ENCODE peak calls at places on chromosomes 3 and 15, in ten cellular contexts. G, A, F, J, W, V, U, H, K and I are unnamed samples.
A peak's percentile ranks its signal among the peaks of the same experiment; 100 is the strongest.

GRCh38 chr3:7144696-7145308 is 283.9 kb downstream of the GRM7 start:
- DNase-seq in G (no peak), A (no peak), F (no peak), J (no peak), W (no peak), V (no peak), U (peak; percentile 1), H (peak; percentile 12), K (no peak), I (peak; percentile 30)

GRCh38 chr3:47685037-47685436 is 96.7 kb downstream of the SMARCC1 start:
- DNase-seq in G (peak; percentile 30), A (no peak), F (peak; percentile 38), J (no peak), W (no peak), V (no peak), U (peak; percentile 15), H (peak; percentile 51), K (no peak), I (no peak)

GRCh38 chr15:69758810-69759410 is 306.3 kb downstream of the RPLP1 start:
- DNase-seq in G (peak; percentile 33), A (peak; percentile 23), F (peak; percentile 64), J (no peak), W (peak; percentile 64), V (no peak), U (peak; percentile 74), H (no peak), K (no peak), I (no peak)

GRCh38 chr15:75989045-75989444 is 23.2 kb downstream of the NRG4 start:
- DNase-seq in G (no peak), A (no peak), F (peak; percentile 62), J (peak; percentile 38), W (no peak), V (no peak), U (no peak), H (no peak), K (no peak), I (no peak)

GRCh38 chr3:157094751-157095480 is 65.0 kb downstream of the CCNL1 start:
- DNase-seq in G (no peak), A (no peak), F (no peak), J (no peak), W (no peak), V (no peak), U (no peak), H (no peak), K (no peak), I (no peak)

GRCh38 chr3:173502983-173503568 is 105.5 kb downstream of the NLGN1 start:
- DNase-seq in G (peak; percentile 74), A (no peak), F (peak; percentile 61), J (peak; percentile 40), W (no peak), V (no peak), U (peak; percentile 50), H (no peak), K (no peak), I (no peak)

GRCh38 chr15:74174216-74174965 is 881 bp downstream of the ISLR start:
- DNase-seq in G (peak; percentile 75), A (peak; percentile 41), F (peak; percentile 77), J (no peak), W (no peak), V (peak; percentile 82), U (no peak), H (no peak), K (no peak), I (no peak)

GRCh38 chr3:76063019-76063418 is 277.7 kb upstream of the ZNF717 start:
- DNase-seq in G (peak; percentile 86), A (no peak), F (peak; percentile 90), J (no peak), W (no peak), V (no peak), U (peak; percentile 57), H (peak; percentile 97), K (no peak), I (no peak)

GRCh38 chr15:45521596-45522167 is 873 bp downstream of the SLC30A4 start:
- DNase-seq in G (peak; percentile 22), A (no peak), F (peak; percentile 13), J (no peak), W (no peak), V (no peak), U (peak; percentile 3), H (peak; percentile 39), K (no peak), I (peak; percentile 22)

GRCh38 chr15:45522931-45523331 is 376 bp upstream of the SLC30A4 start:
- DNase-seq in G (peak; percentile 41), A (no peak), F (peak; percentile 62), J (no peak), W (no peak), V (no peak), U (peak; percentile 38), H (peak; percentile 29), K (no peak), I (peak; percentile 64)

DNA sequence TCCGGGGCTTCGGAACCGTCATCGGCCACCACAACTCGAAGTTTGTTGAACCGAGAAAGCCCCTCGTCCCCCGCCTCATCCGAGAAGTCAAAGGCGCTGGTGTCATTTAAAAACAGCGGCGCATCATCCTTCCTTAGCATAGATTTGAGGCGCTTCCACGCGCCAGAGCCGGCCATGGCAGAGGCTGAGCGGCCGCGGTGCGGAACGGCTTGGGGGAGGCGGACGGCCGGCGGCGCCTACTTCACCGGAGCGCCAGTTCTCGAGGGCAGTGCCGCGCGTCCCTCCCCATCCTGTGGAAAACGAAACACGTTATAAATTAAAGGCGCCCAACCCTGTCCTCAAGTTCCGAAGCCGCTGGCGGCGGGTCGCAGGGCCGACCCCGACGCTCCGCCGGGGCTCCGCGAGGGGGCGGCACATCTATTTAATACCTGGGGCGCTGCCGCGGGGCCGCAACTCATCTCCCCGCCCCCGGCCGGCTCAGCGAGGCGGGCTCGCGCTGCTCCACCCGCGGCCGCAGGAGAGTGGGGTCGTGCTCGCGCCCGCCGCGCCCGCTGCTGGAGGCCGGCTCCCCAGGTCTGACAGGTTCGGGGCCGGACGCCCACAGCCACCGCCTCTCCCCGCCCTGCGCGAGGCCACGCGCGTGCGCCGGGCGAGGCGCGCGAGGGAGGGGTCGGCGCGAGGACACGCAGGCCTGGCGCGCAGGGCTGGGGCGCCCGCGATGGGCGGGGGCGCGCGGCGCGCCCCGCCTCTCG is at the start of gene SLC30A4:
- DNase-seq in G (peak; percentile 54), A (peak; percentile 71), F (peak; percentile 61), J (no peak), W (peak; percentile 67), V (peak; percentile 86), U (peak; percentile 57), H (no peak), K (peak; percentile 87), I (peak; percentile 70)
- TF ChIP-seq CTCF in G (peak; percentile 32), A (peak; percentile 66), F (peak; percentile 34), J (peak; percentile 30), W (peak; percentile 26), V (no peak), U (peak; percentile 20), H (peak; percentile 33), K (peak; percentile 49), I (peak; percentile 37)

GRCh38 chr3:134802428-134803050 is 7.5 kb downstream of the EPHB1 start:
- DNase-seq in G (no peak), A (no peak), F (no peak), J (no peak), W (no peak), V (no peak), U (no peak), H (no peak), K (no peak), I (no peak)
- H3K4me3 ChIP-seq in G (no peak overlapping the region), A (no peak overlapping the region), F (no peak overlapping the region), J (no peak overlapping the region), W (no peak overlapping the region), V (no peak overlapping the region), U (no peak overlapping the region), H (no peak overlapping the region), K (no peak overlapping the region), I (no peak overlapping the region)

GRCh38 chr15:92200891-92201290 is 192.8 kb upstream of the ST8SIA2 start:
- DNase-seq in G (no peak), A (no peak), F (no peak), J (no peak), W (no peak), V (no peak), U (no peak), H (no peak), K (no peak), I (no peak)

DNA sequence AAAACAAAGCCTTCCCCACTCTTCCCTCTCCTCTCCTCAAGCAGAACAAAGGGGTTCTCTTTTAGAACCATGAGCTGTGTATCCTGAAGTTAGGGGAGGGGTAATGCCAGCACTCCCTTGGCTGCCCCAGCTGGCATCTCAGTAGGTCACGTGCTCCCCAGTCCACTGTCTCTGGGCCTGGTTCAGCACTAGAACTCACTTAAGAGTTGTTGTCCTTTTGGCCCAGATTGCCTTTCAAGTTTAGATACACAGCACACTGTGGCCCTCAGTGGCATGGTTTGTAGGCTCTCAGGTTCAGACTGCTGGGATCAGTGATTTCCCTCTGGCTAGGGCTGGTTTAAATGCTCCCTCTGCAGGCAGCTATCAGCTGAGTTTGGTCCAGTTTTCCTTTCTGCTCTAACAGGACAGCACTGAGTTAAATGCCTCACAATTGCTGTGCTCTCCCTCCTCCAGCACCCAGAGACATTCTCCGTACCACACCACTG is 188.4 kb upstream of the ST8SIA2 start:
- DNase-seq in G (no peak), A (peak; percentile 13), F (no peak), J (no peak), W (no peak), V (no peak), U (no peak), H (peak; percentile 7), K (no peak), I (no peak)
- TF ChIP-seq CTCF in G (no peak), A (peak; percentile 58), F (no peak), J (no peak), W (no peak), V (no peak), U (no peak), H (peak; percentile 46), K (no peak), I (no peak)

GRCh38 chr3:69740103-69741021 is 1.1 kb downstream of the MITF start:
- DNase-seq in G (no peak), A (no peak), F (no peak), J (no peak), W (peak; percentile 68), V (peak; percentile 68), U (no peak), H (peak; percentile 44), K (peak; percentile 87), I (peak; percentile 70)

GRCh38 chr3:69738859-69739203 is 433 bp upstream of the MITF start:
- DNase-seq in G (no peak), A (peak; percentile 29), F (no peak), J (no peak), W (no peak), V (peak; percentile 67), U (no peak), H (no peak), K (no peak), I (no peak)

GRCh38 chr3:69739204-69740102 is at the start of gene MITF:
- DNase-seq in G (peak; percentile 92), A (peak; percentile 94), F (peak; percentile 94), J (peak; percentile 34), W (peak; percentile 90), V (peak; percentile 96), U (peak; percentile 87), H (peak; percentile 79), K (peak; percentile 96), I (peak; percentile 90)

GRCh38 chr3:69737396-69737795 is 1.9 kb upstream of the MITF start:
- DNase-seq in G (no peak), A (no peak), F (no peak), J (no peak), W (no peak), V (no peak), U (no peak), H (no peak), K (no peak), I (no peak)

DNA sequence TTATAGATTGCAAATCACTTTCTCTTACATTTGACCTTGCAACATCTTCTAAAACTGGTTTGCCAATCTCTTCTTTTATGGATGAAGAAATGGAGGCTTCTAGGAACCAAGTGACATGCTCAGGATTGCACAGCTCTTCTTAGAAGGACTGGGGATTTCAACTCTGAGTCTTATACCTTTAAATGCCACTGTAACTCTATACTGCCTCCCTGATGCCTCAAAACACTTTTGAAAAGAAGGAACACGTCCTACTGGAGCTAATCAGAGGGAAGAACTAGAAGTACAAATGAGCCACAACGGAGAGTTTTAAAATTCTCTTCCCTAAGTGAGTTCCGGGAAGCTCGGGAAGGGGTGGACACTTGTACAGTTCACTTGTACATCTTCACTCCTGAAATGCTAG is 973 bp upstream of the MITF start:
- DNase-seq in G (peak; percentile 18), A (no peak), F (peak; percentile 52), J (no peak), W (no peak), V (no peak), U (peak; percentile 20), H (peak; percentile 34), K (no peak), I (no peak)
- H3K4me3 ChIP-seq in G (peak overlapping the region; percentile 85), A (peak overlapping the region; percentile 92), F (peak overlapping the region; percentile 66), J (peak overlapping the region; percentile 71), W (peak overlapping the region; percentile 69), V (peak overlapping the region; percentile 94), U (peak overlapping the region; percentile 79), H (peak overlapping the region; percentile 67), K (peak overlapping the region; percentile 78), I (peak overlapping the region; percentile 60)